ENCODE peak calls at places on chromosomes 12 and 14, in five cellular contexts. U is DMS 273 treated with DMSO at 0.1 percent for 48 hours, Q is T-cell, V is T follicular helper cell, K is foreskin keratinocyte. P is an unnamed sample.

GRCh38 chr14:34714320-34715107 is at the start of gene CFL2:
- DNase-seq in U (peak), Q (peak), V (peak), K (peak), P (peak)

GRCh38 chr12:4584281-4584680 is 22.3 kb downstream of the DYRK4 start:
- DNase-seq in U (no peak), Q (no peak), V (no peak), K (no peak), P (no peak)

GRCh38 chr12:98544741-98545140 is 29.4 kb downstream of the TMPO start:
- DNase-seq in U (no peak), Q (no peak), V (no peak), K (no peak), P (no peak)

GRCh38 chr12:13961983-13962382 is 19.4 kb downstream of the GRIN2B start:
- DNase-seq in U (no peak), Q (no peak), V (no peak), K (no peak), P (no peak)

GRCh38 chr12:121861549-121862254 is 3.0 kb upstream of the HPD start:
- DNase-seq in U (no peak), Q (no peak), V (no peak), K (no peak), P (no peak)

GRCh38 chr14:54647378-54647777 is 80.5 kb downstream of the SAMD4A start:
- DNase-seq in U (no peak), Q (no peak), V (no peak), K (no peak), P (no peak)

GRCh38 chr14:37417151-37417550 is 177.9 kb downstream of the FOXA1 start:
- DNase-seq in U (no peak), Q (no peak), V (no peak), K (no peak), P (no peak)

GRCh38 chr12:127774828-127775227 is 492.1 kb upstream of the TMEM132C start:
- DNase-seq in U (no peak), Q (no peak), V (no peak), K (no peak), P (no peak)